ENCODE peak calls at places on chromosomes 5 and 9, in ten cellular contexts. F is adipocyte; G is BJ; O is HL-60; W is AG09309; E is lower lobe of right lung; L is CD8-positive, alpha-beta memory T cell; R is neural progenitor cell; K is astrocyte of the cerebellum; N is PC-3. J is an unnamed sample.

GRCh38 chr9:133111461-133112360 is 9.3 kb downstream of the RALGDS start:
- DNase-seq in F (no peak), G (no peak), O (no peak), W (no peak), E (peak), L (peak), R (no peak), K (no peak), N (no peak), J (no peak)

GRCh38 chr5:112419050-112419595 is at the start of gene EPB41L4A:
- DNase-seq in F (peak), G (no peak), O (no peak), W (no peak), E (peak), L (no peak), R (peak), K (no peak), N (no peak), J (no peak)

GRCh38 chr5:95823738-95824609 is 1.4 kb upstream of the GLRX start:
- DNase-seq in F (peak), G (peak), O (peak), W (peak), E (peak), L (peak), R (no peak), K (peak), N (peak), J (peak)

GRCh38 chr5:80318212-80318611 is 1.6 kb upstream of the SPZ1 start:
- DNase-seq in F (peak), G (no peak), O (no peak), W (no peak), E (no peak), L (no peak), R (no peak), K (no peak), N (no peak), J (peak)

GRCh38 chr5:54658014-54658413 is 140.5 kb downstream of the SNX18 start:
- DNase-seq in F (peak), G (no peak), O (no peak), W (no peak), E (no peak), L (no peak), R (no peak), K (no peak), N (peak), J (peak)

GRCh38 chr5:151708126-151708525 is 21.4 kb upstream of the SPARC start:
- DNase-seq in F (no peak), G (no peak), O (no peak), W (no peak), E (no peak), L (no peak), R (no peak), K (no peak), N (peak), J (peak)

GRCh38 chr5:159951387-159951786 is 35.1 kb downstream of the ADRA1B start:
- DNase-seq in F (no peak), G (no peak), O (no peak), W (no peak), E (no peak), L (no peak), R (peak), K (no peak), N (no peak), J (no peak)

GRCh38 chr9:124261787-124262595 is 4.2 kb downstream of the NEK6 start:
- DNase-seq in F (peak), G (no peak), O (no peak), W (no peak), E (no peak), L (no peak), R (no peak), K (no peak), N (no peak), J (no peak)

GRCh38 chr5:154712518-154713437 is 42.4 kb upstream of the LARP1 start:
- DNase-seq in F (no peak), G (no peak), O (no peak), W (no peak), E (peak), L (no peak), R (no peak), K (no peak), N (peak), J (no peak)

GRCh38 chr9:38036359-38037084 is 32.5 kb downstream of the SHB start:
- DNase-seq in F (peak), G (no peak), O (no peak), W (peak), E (no peak), L (no peak), R (no peak), K (no peak), N (no peak), J (peak)

DNA sequence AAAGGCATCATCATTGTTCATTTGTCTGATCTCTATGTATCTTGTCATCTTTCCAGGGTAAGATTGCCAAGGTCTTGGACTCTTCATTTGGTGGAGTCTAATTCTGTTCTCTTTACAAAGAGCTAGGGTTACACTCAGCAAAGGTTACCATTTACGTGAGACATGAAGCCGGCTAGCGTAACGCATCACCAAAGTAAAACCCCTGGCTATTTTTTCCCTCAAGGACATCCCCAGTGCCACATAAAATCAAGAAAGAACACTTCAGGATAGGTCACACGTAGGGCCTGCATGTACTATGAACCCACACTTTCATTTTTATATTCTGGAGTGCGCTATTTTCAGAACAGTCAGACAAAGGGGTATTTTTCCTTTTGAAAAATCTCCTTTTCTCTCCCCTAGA is 20.0 kb upstream of the MYOT start:
- DNase-seq in F (no peak), G (no peak), O (no peak), W (no peak), E (no peak), L (no peak), R (no peak), K (no peak), N (no peak), J (no peak)
- H3K4me3 ChIP-seq in F (no peak), G (no peak), O (no peak), W (no peak), E (no peak), L (no peak), R (no peak), K (no peak), N (no peak), J (no peak)

DNA sequence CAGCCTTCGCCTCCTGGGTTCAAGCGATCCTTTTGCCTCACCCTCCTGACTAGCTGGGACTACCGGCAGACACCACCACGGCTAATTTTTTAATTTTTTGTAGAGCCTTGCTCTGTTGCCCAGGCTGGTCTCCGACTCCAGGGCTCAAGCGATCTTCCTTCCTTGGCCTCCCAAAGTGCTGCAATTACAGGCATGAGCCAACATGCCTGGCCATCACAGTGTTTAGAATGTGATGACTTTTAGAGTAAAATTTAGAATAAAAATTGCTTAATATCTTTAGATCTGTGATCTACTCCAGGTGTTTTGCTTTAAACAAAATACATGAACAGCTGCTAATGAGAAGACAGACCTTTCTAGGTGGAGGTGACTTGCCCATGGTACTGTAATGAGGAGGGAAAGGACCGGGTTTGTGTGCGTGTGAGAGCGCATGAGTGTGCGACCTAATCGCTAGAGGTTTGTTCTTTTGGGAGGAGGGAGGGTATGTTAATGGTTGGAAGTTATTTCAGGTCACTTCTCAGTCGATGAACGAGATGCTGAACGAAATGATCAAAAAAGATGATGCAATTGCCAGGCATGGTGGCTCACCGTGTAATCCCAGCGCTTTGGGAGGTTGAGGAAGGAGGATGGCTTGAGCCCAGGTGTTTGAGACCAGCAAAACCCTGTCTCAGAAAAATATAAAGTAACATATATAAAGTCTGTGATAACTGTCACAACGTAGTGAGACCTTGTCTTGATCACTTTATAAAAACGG is 2.0 kb downstream of the CNOT6 start:
- DNase-seq in F (no peak), G (no peak), O (no peak), W (no peak), E (no peak), L (no peak), R (no peak), K (no peak), N (no peak), J (no peak)
- H3K4me3 ChIP-seq in F (peak), G (peak), O (no peak), W (no peak), E (peak), L (no peak), R (peak), K (peak), N (peak), J (no peak)

GRCh38 chr5:31194892-31195291 is 1.4 kb downstream of the CDH6 start:
- DNase-seq in F (peak), G (no peak), O (no peak), W (no peak), E (no peak), L (no peak), R (no peak), K (no peak), N (peak), J (peak)
- H3K4me3 ChIP-seq in F (peak), G (peak), O (no peak), W (peak), E (peak), L (no peak), R (peak), K (peak), N (peak), J (no peak)

DNA sequence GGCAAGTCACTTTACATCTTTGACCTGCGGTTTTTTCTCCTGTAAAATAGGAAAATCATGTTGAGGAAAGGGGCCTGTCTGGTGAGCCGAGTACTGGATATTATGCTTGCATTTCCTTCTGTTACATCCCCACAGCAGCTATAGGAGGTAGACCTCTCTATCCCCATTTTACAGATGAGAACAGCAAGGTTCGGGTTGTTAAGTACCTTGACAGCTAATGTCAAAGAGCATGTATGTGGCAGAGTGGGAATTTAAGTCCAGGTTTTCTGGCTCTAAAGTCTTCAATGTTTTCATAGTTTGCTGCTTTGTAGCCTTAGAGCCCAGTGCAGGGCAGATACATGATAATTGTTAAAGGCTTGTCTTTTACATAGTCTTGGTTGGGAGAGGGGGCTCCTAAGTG is 2.8 kb downstream of the TMEM268 start:
- DNase-seq in F (no peak), G (no peak), O (no peak), W (no peak), E (no peak), L (no peak), R (no peak), K (no peak), N (no peak), J (no peak)
- H3K4me3 ChIP-seq in F (no peak), G (no peak), O (no peak), W (no peak), E (no peak), L (no peak), R (no peak), K (no peak), N (no peak), J (no peak)

GRCh38 chr5:125480901-125481300 is 734.5 kb upstream of the ZNF608 start:
- DNase-seq in F (no peak), G (no peak), O (no peak), W (no peak), E (no peak), L (no peak), R (no peak), K (no peak), N (no peak), J (peak)
- H3K4me3 ChIP-seq in F (no peak), G (no peak), O (no peak), W (no peak), E (no peak), L (no peak), R (no peak), K (no peak), N (no peak), J (no peak)

DNA sequence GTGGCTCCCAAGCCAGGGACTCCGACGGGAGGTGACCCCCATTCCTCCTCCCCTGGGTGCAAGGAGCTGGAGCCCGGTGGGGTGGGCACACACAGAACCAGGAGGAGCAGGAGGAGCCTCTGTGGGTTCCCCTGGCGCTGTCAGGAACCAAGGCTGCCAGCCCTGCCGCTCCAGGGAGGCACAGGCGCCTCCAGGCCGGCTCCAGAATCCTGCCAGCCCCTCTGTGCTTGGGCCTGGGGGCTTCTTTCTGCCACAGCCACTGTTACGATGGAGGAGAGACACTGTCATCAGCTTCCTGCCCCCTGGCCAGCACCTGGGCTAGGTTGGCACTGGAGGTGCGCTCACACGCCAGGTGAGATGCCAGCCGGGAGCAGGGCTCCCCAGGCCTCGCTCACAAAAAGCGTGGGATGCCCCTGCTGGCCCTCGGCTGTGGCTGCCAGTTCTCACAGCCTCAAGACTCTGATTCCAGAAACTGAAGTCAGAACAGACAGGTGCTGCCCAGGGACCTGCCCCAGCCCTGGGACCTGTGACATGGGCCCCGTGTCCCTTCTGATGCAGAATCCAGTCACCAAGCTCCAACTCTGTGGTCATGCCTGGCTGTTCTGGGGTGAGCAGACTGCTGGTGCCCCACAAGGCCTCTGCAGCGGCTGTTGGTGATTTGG is 37.4 kb upstream of the UBAC1 start:
- DNase-seq in F (no peak), G (no peak), O (no peak), W (no peak), E (no peak), L (no peak), R (no peak), K (no peak), N (no peak), J (no peak)
- H3K4me3 ChIP-seq in F (no peak), G (no peak), O (no peak), W (no peak), E (no peak), L (no peak), R (no peak), K (no peak), N (no peak), J (no peak)

GRCh38 chr5:105903069-105903468 is 1767.7 kb downstream of the EFNA5 start:
- DNase-seq in F (peak), G (no peak), O (no peak), W (no peak), E (no peak), L (no peak), R (no peak), K (no peak), N (no peak), J (peak)
- H3K4me3 ChIP-seq in F (peak), G (no peak), O (no peak), W (no peak), E (no peak), L (no peak), R (no peak), K (no peak), N (no peak), J (no peak)